ENCODE peak calls at places on chromosomes 1 and 21, in five cellular contexts. C is activated T-helper 1 cell treated with anti-CD3 and anti-CD28 coated beads, Interleukin-12 subunit alpha, Interleukin-12 subunit beta, Interleukin-2, Interleukin-4 antibody, amounts not matched to agents 30 ng/mL and 10 ng/mL and 1 ng/mL, durations not matched to agents 14 hours and 24 hours and 36 hours; G is NCI-H1694 treated with DMSO at 0.1 percent for 48 hours; A is Right ventricle myocardium superior; J is AG20443. E is an unnamed sample.

GRCh38 chr1:211829343-211830054 is 1.1 kb downstream of the LPGAT1 start:
- DNase-seq in C (no peak), G (peak), A (peak), J (peak), E (peak)

GRCh38 chr1:233006582-233006981 is 56.2 kb downstream of the NTPCR start:
- DNase-seq in C (no peak), G (no peak), A (no peak), J (no peak), E (no peak)

GRCh38 chr1:11335417-11336070 is 62.5 kb downstream of the UBIAD1 start:
- DNase-seq in C (no peak), G (no peak), A (no peak), J (no peak), E (no peak)

GRCh38 chr1:14347186-14347585 is 251.3 kb upstream of the KAZN start:
- DNase-seq in C (no peak), G (no peak), A (no peak), J (no peak), E (no peak)

GRCh38 chr1:234170067-234170466 is 203.2 kb upstream of the COA6 start:
- DNase-seq in C (no peak), G (no peak), A (no peak), J (no peak), E (no peak)

GRCh38 chr1:228459091-228459993 is 27.8 kb upstream of the RNF187 start:
- DNase-seq in C (peak), G (peak), A (peak), J (peak), E (peak)

GRCh38 chr1:240804475-240804874 is 192.5 kb upstream of the GREM2 start:
- DNase-seq in C (no peak), G (no peak), A (no peak), J (peak), E (no peak)

GRCh38 chr1:236982380-236982779 is 21.9 kb downstream of the MT1HL1 start:
- DNase-seq in C (no peak), G (no peak), A (no peak), J (no peak), E (no peak)

GRCh38 chr1:183110466-183110865 is 75.6 kb upstream of the LAMC2 start:
- DNase-seq in C (no peak), G (no peak), A (no peak), J (no peak), E (no peak)

GRCh38 chr1:21090460-21090859 is 86.2 kb downstream of the EIF4G3 start:
- DNase-seq in C (no peak), G (no peak), A (no peak), J (no peak), E (no peak)

GRCh38 chr1:201183728-201184127 is 6.9 kb upstream of the IGFN1 start:
- DNase-seq in C (no peak), G (no peak), A (no peak), J (no peak), E (no peak)

GRCh38 chr1:66176828-66177227 is 357.1 kb upstream of the SGIP1 start:
- DNase-seq in C (no peak), G (no peak), A (no peak), J (no peak), E (no peak)

GRCh38 chr1:11407301-11407994 is 71.5 kb upstream of the DISP3 start:
- DNase-seq in C (peak), G (no peak), A (no peak), J (no peak), E (no peak)

GRCh38 chr1:25922064-25922632 is 15.9 kb upstream of the STMN1 start:
- DNase-seq in C (no peak), G (peak), A (no peak), J (no peak), E (no peak)

GRCh38 chr1:32426489-32427255 is 32.4 kb upstream of the BSDC1 start:
- DNase-seq in C (no peak), G (no peak), A (peak), J (peak), E (no peak)

GRCh38 chr1:165144757-165145397 is 211.6 kb downstream of the LMX1A start:
- DNase-seq in C (peak), G (peak), A (no peak), J (peak), E (peak)

GRCh38 chr1:207073906-207074820 is 14.5 kb upstream of the C4BPB start:
- DNase-seq in C (no peak), G (no peak), A (no peak), J (no peak), E (no peak)

GRCh38 chr1:48878191-48878940 is 101.7 kb upstream of the BEND5 start:
- DNase-seq in C (no peak), G (no peak), A (no peak), J (peak), E (no peak)

GRCh38 chr21:17900281-17900989 is 81.3 kb upstream of the C21orf91 start:
- DNase-seq in C (no peak), G (no peak), A (peak), J (no peak), E (peak)

GRCh38 chr21:41726058-41726558 is 40.7 kb downstream of the RIPK4 start:
- DNase-seq in C (no peak), G (no peak), A (no peak), J (no peak), E (no peak)

GRCh38 chr1:59485949-59486348 is 189.1 kb downstream of the FGGY start:
- DNase-seq in C (no peak), G (no peak), A (no peak), J (no peak), E (peak)

GRCh38 chr1:226656201-226656600 is 82.9 kb downstream of the ITPKB start:
- DNase-seq in C (no peak), G (no peak), A (peak), J (no peak), E (no peak)

GRCh38 chr1:199629624-199630023 is 397.9 kb upstream of the NR5A2 start:
- DNase-seq in C (no peak), G (no peak), A (no peak), J (no peak), E (no peak)

GRCh38 chr1:5632814-5633213 is 359.4 kb downstream of the NPHP4 start:
- DNase-seq in C (no peak), G (no peak), A (no peak), J (no peak), E (no peak)

GRCh38 chr1:165371588-165372235 is 15.2 kb upstream of the LMX1A start:
- DNase-seq in C (no peak), G (no peak), A (no peak), J (no peak), E (no peak)

GRCh38 chr1:9668080-9668479 is 16.5 kb downstream of the PIK3CD start:
- DNase-seq in C (no peak), G (no peak), A (no peak), J (no peak), E (no peak)

GRCh38 chr1:47507921-47508894 is 70.4 kb downstream of the FOXD2 start:
- DNase-seq in C (no peak), G (no peak), A (peak), J (peak), E (peak)

GRCh38 chr1:3016641-3017439 is 4.4 kb upstream of the ACTRT2 start:
- DNase-seq in C (no peak), G (no peak), A (peak), J (no peak), E (no peak)

GRCh38 chr1:29602203-29602602 is 365.9 kb downstream of the PTPRU start:
- DNase-seq in C (no peak), G (no peak), A (no peak), J (no peak), E (no peak)

E was measured in HAP-1.